ENCODE peak calls at places on chromosomes 16 and 17, in nine cellular contexts. S is psoas muscle; L is CD8-positive, alpha-beta T cell; F is IMR-90; A is ovary; W is Karpas-422; I is MM.1S; D is CD4-positive, CD25-positive, alpha-beta regulatory T cell; O is K562. C is an unnamed sample.

GRCh38 chr16:84925092-84925772 is 86.1 kb downstream of the ZDHHC7 start:
- DNase-seq in I (no peak), O (peak), F (no peak), L (peak), S (peak), D (peak), A (peak), W (peak), C (peak)

GRCh38 chr17:16911141-16911937 is 60.6 kb downstream of the TNFRSF13B start:
- DNase-seq in O (no peak), D (no peak), F (no peak), I (no peak), S (peak), L (no peak), A (no peak), W (peak), C (no peak)

GRCh38 chr17:50184057-50184456 is 17.4 kb downstream of the COL1A1 start:
- DNase-seq in O (peak), L (no peak), F (peak), I (no peak), S (peak), A (no peak), W (no peak), D (no peak), C (no peak)

GRCh38 chr16:50457423-50457822 is 88.6 kb upstream of the BRD7 start:
- DNase-seq in W (no peak), O (no peak), L (no peak), F (no peak), D (no peak), S (no peak), I (no peak), A (no peak), C (no peak)

GRCh38 chr17:78330570-78331224 is 29.2 kb downstream of the SOCS3 start:
- DNase-seq in A (no peak), F (no peak), L (no peak), W (no peak), D (no peak), O (no peak), I (no peak), S (peak), C (no peak)

GRCh38 chr16:89343501-89344291 is 126.2 kb downstream of the ZNF778 start:
- DNase-seq in D (no peak), I (no peak), F (peak), S (peak), L (no peak), O (no peak), A (no peak), W (no peak), C (no peak)

GRCh38 chr16:84040823-84041391 is 1.7 kb downstream of the SLC38A8 start:
- DNase-seq in A (no peak), F (peak), I (no peak), O (no peak), S (no peak), D (no peak), W (no peak), L (no peak), C (peak)

GRCh38 chr16:23245268-23245667 is 56.8 kb upstream of the SCNN1B start:
- DNase-seq in W (no peak), D (no peak), A (no peak), I (no peak), L (no peak), S (no peak), O (no peak), F (no peak), C (peak)

GRCh38 chr16:51710186-51710585 is 559.1 kb upstream of the SALL1 start:
- DNase-seq in W (no peak), D (no peak), A (no peak), I (no peak), O (no peak), L (no peak), S (no peak), F (no peak), C (no peak)

GRCh38 chr17:18158022-18158600 is 25.5 kb upstream of the ALKBH5 start:
- DNase-seq in L (peak), A (peak), W (peak), S (peak), I (peak), D (peak), O (peak), F (peak), C (peak)

GRCh38 chr16:10121496-10121895 is 60.7 kb downstream of the GRIN2A start:
- DNase-seq in A (no peak), F (peak), L (no peak), O (no peak), S (no peak), W (no peak), I (no peak), D (no peak), C (no peak)

GRCh38 chr16:55562936-55563335 is 3.5 kb upstream of the CAPNS2 start:
- DNase-seq in F (peak), L (no peak), I (no peak), W (no peak), A (no peak), O (no peak), S (no peak), D (no peak), C (no peak)

GRCh38 chr16:4140652-4141051 is 24.4 kb upstream of the ADCY9 start:
- DNase-seq in I (no peak), S (no peak), A (no peak), W (no peak), D (no peak), F (peak), L (no peak), O (no peak), C (no peak)

GRCh38 chr17:9205520-9206159 is 184.3 kb downstream of the NTN1 start:
- DNase-seq in W (no peak), L (no peak), I (no peak), D (no peak), A (no peak), O (no peak), S (no peak), F (no peak), C (no peak)

GRCh38 chr16:4994719-4995434 is 36.7 kb downstream of the SEC14L5 start:
- DNase-seq in F (no peak), A (no peak), D (no peak), O (no peak), I (no peak), L (no peak), S (no peak), W (peak), C (no peak)

GRCh38 chr17:50630524-50631194 is 4.0 kb upstream of the ABCC3 start:
- DNase-seq in A (no peak), F (no peak), D (peak), L (peak), W (peak), S (peak), O (peak), I (peak), C (no peak)

GRCh38 chr16:88613-89012 is 10.6 kb downstream of the MPG start:
- DNase-seq in A (no peak), L (no peak), O (no peak), I (no peak), F (no peak), D (no peak), S (no peak), W (no peak), C (no peak)

GRCh38 chr17:79950306-79950705 is 85.4 kb downstream of the TBC1D16 start:
- DNase-seq in I (no peak), L (no peak), A (peak), F (no peak), D (no peak), W (no peak), O (no peak), S (peak), C (no peak)

GRCh38 chr17:37818689-37819088 is 73.8 kb upstream of the HNF1B start:
- DNase-seq in S (no peak), A (no peak), I (peak), F (peak), W (peak), L (no peak), D (no peak), O (no peak), C (no peak)

GRCh38 chr17:70913086-70913485 is 743.8 kb downstream of the KCNJ2 start:
- DNase-seq in F (peak), S (no peak), O (no peak), A (no peak), I (no peak), D (no peak), W (no peak), L (no peak), C (no peak)

GRCh38 chr16:7113949-7114348 is 218.7 kb upstream of the RBFOX1 start:
- DNase-seq in S (no peak), I (peak), F (no peak), D (no peak), L (no peak), O (no peak), A (no peak), W (no peak), C (no peak)

GRCh38 chr16:56932588-56933265 is 785 bp downstream of the HERPUD1 start:
- DNase-seq in W (peak), D (peak), S (peak), F (peak), I (peak), A (peak), L (peak), O (peak), C (peak)

GRCh38 chr17:45110676-45111611 is 21.4 kb downstream of the PLCD3 start:
- DNase-seq in W (no peak), L (no peak), I (no peak), S (peak), O (no peak), D (no peak), F (no peak), A (peak), C (peak)

DNA sequence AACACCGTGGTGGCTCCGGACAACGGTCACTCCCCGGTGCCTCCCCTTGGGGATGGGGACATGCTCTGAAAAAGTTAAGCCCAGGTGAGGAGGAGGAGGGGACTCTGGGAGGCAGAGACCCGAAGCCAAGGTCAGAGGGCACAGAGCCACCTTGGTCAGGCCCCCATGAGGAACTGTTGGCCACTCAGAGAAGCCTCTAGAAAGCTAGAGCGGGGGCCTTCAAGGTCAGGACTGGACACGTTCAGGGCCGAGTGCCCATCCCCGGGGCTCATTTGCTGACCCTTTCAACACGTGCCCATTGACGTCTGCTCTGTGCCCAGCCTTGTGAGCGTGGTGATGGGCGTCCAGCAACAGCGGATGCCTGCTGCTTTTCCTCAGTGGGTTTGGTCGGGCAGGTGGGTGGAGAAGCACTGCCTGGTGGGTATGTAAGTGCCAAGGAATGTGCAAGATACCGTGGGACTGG is 38.2 kb downstream of the HASPIN start:
- DNase-seq in L (no peak), O (no peak), A (no peak), S (no peak), I (no peak), F (no peak), W (no peak), D (no peak), C (no peak)
- H3K27ac ChIP-seq in L (no peak), O (no peak), A (no peak), S (no peak), I (no peak), F (no peak), W (no peak), D (no peak), C (no peak)

DNA sequence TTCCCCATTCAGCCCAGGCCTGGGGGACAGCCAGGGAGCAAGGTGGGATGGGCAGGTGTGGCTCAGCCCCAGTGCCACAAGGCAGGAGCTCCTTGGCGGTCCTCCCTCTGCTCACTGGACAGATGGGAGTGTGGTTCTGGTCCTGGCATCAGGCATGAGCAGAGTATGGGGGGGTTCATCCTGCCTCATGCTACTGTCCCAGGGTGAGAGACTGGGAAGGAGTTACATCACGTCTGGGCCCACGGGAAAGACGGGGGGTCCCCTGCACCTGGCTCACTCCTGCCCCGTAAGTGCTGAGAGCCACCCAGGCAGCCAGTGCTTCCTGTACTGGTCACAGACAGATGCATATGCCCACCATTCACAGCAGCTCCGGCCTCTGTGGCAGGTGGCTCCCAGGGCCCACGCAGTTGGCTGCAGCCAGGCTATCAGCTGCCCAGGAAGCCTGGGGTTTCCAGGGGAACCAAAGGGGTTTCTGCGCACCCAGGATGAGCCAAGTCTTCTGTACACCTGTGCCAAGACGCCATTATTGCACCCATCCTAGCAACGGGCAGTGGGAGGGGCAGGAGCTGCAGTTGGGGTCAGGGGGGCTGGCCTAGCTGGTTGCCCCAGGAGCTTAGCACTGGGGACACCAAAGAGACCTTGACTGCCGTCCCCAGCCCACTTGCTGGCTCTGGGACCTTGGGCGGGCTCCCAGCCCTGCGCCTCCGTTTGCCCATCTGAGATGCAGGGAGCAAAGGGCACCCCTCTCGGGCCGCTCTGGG is 1.9 kb downstream of the BAIAP3 start:
- DNase-seq in F (no peak), L (no peak), W (no peak), S (no peak), D (no peak), A (no peak), O (no peak), I (no peak), C (no peak)
- H3K27ac ChIP-seq in F (no peak), L (no peak), W (no peak), S (no peak), D (no peak), A (no peak), O (no peak), I (no peak), C (no peak)

GRCh38 chr16:67944690-67945391 is 921 bp upstream of the LCAT start:
- DNase-seq in W (no peak), S (no peak), A (no peak), O (no peak), L (no peak), I (no peak), F (no peak), D (no peak), C (no peak)
- H3K27ac ChIP-seq in W (no peak), S (peak), A (peak), O (no peak), L (no peak), I (no peak), F (no peak), D (no peak), C (peak)

GRCh38 chr17:2124391-2124790 is 69.5 kb downstream of the HIC1 start:
- DNase-seq in O (no peak), D (no peak), A (no peak), W (no peak), I (no peak), L (no peak), S (no peak), F (peak), C (no peak)

GRCh38 chr17:2122641-2123302 is 67.9 kb downstream of the HIC1 start:
- DNase-seq in F (peak), L (no peak), A (peak), I (no peak), W (no peak), O (no peak), D (no peak), S (peak), C (peak)

GRCh38 chr17:2128011-2128410 is 73.1 kb downstream of the HIC1 start:
- DNase-seq in L (no peak), W (no peak), S (no peak), I (no peak), O (no peak), D (no peak), F (no peak), A (no peak), C (no peak)

GRCh38 chr17:2123467-2124251 is 68.8 kb downstream of the HIC1 start:
- DNase-seq in L (no peak), W (no peak), I (no peak), D (no peak), A (no peak), F (peak), S (no peak), O (no peak), C (peak)

GRCh38 chr17:2125013-2125535 is 70.2 kb downstream of the HIC1 start:
- DNase-seq in S (no peak), D (no peak), A (no peak), I (no peak), W (no peak), L (no peak), O (no peak), F (peak), C (no peak)
- H3K27ac ChIP-seq in S (no peak), D (no peak), A (no peak), I (no peak), W (no peak), L (no peak), O (no peak), F (no peak), C (no peak)

C was measured in substantia nigra.